ENCODE peak calls at places on chromosomes 5 and 9, in six cellular contexts. K is prostate gland, X is IMR-90, G is body of pancreas, F is heart left ventricle, M is adrenal gland. I is an unnamed sample.

GRCh38 chr9:94806307-94806893 is 79.9 kb downstream of the AOPEP start:
- DNase-seq in M (no peak), K (no peak), G (no peak), F (no peak), X (no peak), I (no peak)

GRCh38 chr5:21573915-21574314 is 1279.2 kb downstream of the CDH12 start:
- DNase-seq in M (no peak), G (no peak), F (no peak), X (no peak), K (no peak), I (no peak)

GRCh38 chr5:62326302-62326701 is 20.3 kb downstream of the KIF2A start:
- DNase-seq in X (no peak), F (no peak), K (no peak), M (no peak), G (no peak), I (no peak)

GRCh38 chr9:107866912-107867311 is 377.3 kb upstream of the KLF4 start:
- DNase-seq in F (no peak), K (no peak), M (no peak), X (peak; percentile 23), G (no peak), I (no peak)

GRCh38 chr5:111997308-111998159 is 240.5 kb upstream of the NREP start:
- DNase-seq in K (no peak), M (no peak), G (no peak), F (no peak), X (peak; percentile 100), I (no peak)

GRCh38 chr5:6745706-6746217 is 32.5 kb downstream of the TENT4A start:
- DNase-seq in K (peak; percentile 37), X (peak; percentile 79), G (no peak), M (no peak), F (no peak), I (no peak)

GRCh38 chr5:179146277-179146676 is 86.1 kb downstream of the ZNF354C start:
- DNase-seq in K (no peak), G (no peak), M (no peak), X (no peak), F (peak; percentile 9), I (no peak)

GRCh38 chr5:63451188-63451587 is 511.1 kb downstream of the HTR1A start:
- DNase-seq in X (no peak), G (no peak), K (no peak), M (no peak), F (no peak), I (no peak)

GRCh38 chr5:93145767-93146166 is 435.3 kb downstream of the NR2F1-AS1 start:
- DNase-seq in K (no peak), M (no peak), G (no peak), F (no peak), X (peak; percentile 36), I (no peak)

GRCh38 chr5:66324357-66324756 is 180.3 kb downstream of the SREK1 start:
- DNase-seq in X (no peak), F (peak; percentile 84), K (no peak), M (no peak), G (peak; percentile 81), I (no peak)

GRCh38 chr5:78638423-78638822 is 10.1 kb downstream of the LHFPL2 start:
- DNase-seq in G (peak; percentile 90), M (peak; percentile 97), F (peak; percentile 70), K (no peak), X (peak; percentile 92), I (no peak)

DNA sequence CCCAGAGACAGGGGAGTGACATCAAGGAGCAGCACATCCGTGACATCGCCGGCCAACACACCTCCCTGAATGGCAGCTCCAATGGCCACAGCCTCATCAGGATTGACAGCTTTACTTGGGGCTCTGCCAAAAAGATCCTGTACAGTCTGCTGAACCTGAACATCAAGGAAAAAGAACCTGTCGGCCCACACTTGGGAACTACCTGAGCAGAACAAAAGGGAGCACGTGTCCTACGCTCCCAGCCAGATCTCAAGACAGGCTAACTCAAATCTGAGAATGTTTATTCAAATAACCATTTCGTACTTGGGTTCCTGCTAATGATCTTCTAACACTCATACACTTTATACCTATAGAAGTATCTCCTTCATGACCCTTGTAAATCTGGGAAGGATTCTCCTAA is 15.3 kb downstream of the HSPA9 start:
- DNase-seq in X (no peak), K (peak; percentile 72), G (no peak), F (no peak), M (no peak), I (no peak)
- TF ChIP-seq POLR2A in X (no peak), K (no peak), G (no peak), F (no peak), M (no peak), I (no peak)

GRCh38 chr9:19102181-19102630 is 498 bp downstream of the HAUS6 start:
- DNase-seq in M (no peak), G (no peak), F (peak; percentile 47), X (peak; percentile 16), K (no peak), I (no peak)

GRCh38 chr9:19104528-19105282 is 2.0 kb upstream of the HAUS6 start:
- DNase-seq in G (no peak), F (no peak), K (peak; percentile 36), X (no peak), M (no peak), I (no peak)

GRCh38 chr9:19102631-19103345 is at the start of gene HAUS6:
- DNase-seq in M (peak; percentile 98), X (peak; percentile 96), K (peak; percentile 94), G (peak; percentile 96), F (peak; percentile 98), I (peak; percentile 97)

DNA sequence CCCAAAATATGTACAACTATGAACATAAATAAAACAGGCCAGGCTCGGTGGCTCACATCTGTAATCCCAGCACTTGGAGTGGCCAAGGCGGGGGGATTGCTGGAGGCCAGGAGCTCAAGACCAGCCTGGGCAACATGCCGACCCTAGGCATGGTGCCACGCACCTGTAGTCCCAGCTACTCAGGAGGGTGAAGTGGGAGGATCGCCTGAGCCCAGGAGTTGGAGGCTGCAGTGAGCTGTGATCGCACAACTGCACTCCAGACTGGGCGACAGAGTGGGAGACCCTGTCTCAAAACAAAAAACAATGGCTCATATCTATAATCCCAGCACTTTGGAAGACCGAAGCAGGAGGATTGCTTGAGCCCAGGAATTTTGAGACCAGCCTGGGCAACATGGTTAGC is 1.5 kb downstream of the HAUS6 start:
- DNase-seq in G (no peak), K (no peak), X (no peak), M (no peak), F (no peak), I (no peak)
- H3K36me3 ChIP-seq in G (no peaks in the 10 kb centered on the region), K (no peaks in the 10 kb centered on the region), X (peaks cover 1% of the 10 kb centered on the region), M (no peaks in the 10 kb centered on the region), F (peaks cover 1% of the 10 kb centered on the region), I (no peaks in the 10 kb centered on the region)

GRCh38 chr5:143405063-143405746 is 1.7 kb upstream of the NR3C1 start:
- DNase-seq in X (peak; percentile 72), M (peak; percentile 85), F (peak; percentile 93), G (peak; percentile 83), K (peak; percentile 75), I (peak; percentile 71)
- TF ChIP-seq POLR2A in X (peak; percentile 80), M (peak; percentile 74), F (no peak), G (peak; percentile 83), K (peak; percentile 32), I (peak; percentile 29)

GRCh38 chr5:175857986-175858385 is 13.4 kb upstream of the CPLX2 start:
- DNase-seq in K (no peak), F (no peak), M (no peak), G (no peak), X (no peak), I (no peak)

GRCh38 chr5:175860531-175861045 is 10.8 kb upstream of the CPLX2 start:
- DNase-seq in X (no peak), F (no peak), G (no peak), M (no peak), K (no peak), I (no peak)

GRCh38 chr5:175859422-175859821 is 12.0 kb upstream of the CPLX2 start:
- DNase-seq in X (no peak), M (no peak), F (no peak), G (no peak), K (no peak), I (no peak)

GRCh38 chr5:175861337-175862130 is 9.8 kb upstream of the CPLX2 start:
- DNase-seq in M (no peak), G (no peak), K (no peak), F (no peak), X (no peak), I (no peak)

GRCh38 chr5:175859916-175860315 is 11.5 kb upstream of the CPLX2 start:
- DNase-seq in G (no peak), K (no peak), X (no peak), M (no peak), F (no peak), I (no peak)
- H3K36me3 ChIP-seq in G (no peaks in the 10 kb centered on the region), K (no peaks in the 10 kb centered on the region), X (no peaks in the 10 kb centered on the region), M (no peaks in the 10 kb centered on the region), F (no peaks in the 10 kb centered on the region), I (no peaks in the 10 kb centered on the region)

GRCh38 chr5:157767674-157768073 is 24.2 kb downstream of the LSM11 start:
- DNase-seq in K (no peak), X (no peak), G (no peak), M (no peak), F (no peak), I (no peak)
- TF ChIP-seq POLR2A in K (no peak), X (no peak), G (no peak), M (no peak), F (no peak), I (no peak)

GRCh38 chr9:123238364-123238763 is 30.0 kb downstream of the STRBP start:
- DNase-seq in F (no peak), K (no peak), X (no peak), M (no peak), G (no peak), I (peak; percentile 2)

GRCh38 chr9:123234853-123235252 is 33.5 kb downstream of the STRBP start:
- DNase-seq in X (no peak), F (no peak), K (no peak), G (no peak), M (no peak), I (no peak)

GRCh38 chr9:123235448-123235847 is 32.9 kb downstream of the STRBP start:
- DNase-seq in F (no peak), K (no peak), G (no peak), M (no peak), X (no peak), I (no peak)

GRCh38 chr9:123237220-123237619 is 31.2 kb downstream of the STRBP start:
- DNase-seq in X (no peak), G (no peak), K (no peak), M (no peak), F (no peak), I (no peak)

GRCh38 chr9:123239726-123240125 is 28.7 kb downstream of the STRBP start:
- DNase-seq in F (no peak), K (no peak), X (no peak), M (no peak), G (no peak), I (no peak)
- H3K36me3 ChIP-seq in F (no peaks in the 10 kb centered on the region), K (no peaks in the 10 kb centered on the region), X (no peaks in the 10 kb centered on the region), M (no peaks in the 10 kb centered on the region), G (no peaks in the 10 kb centered on the region), I (no peaks in the 10 kb centered on the region)